ENCODE peak calls at places on chromosomes 12 and 14, in four cellular contexts. B, I, L and V are unnamed samples.

GRCh38 chr14:50397461-50398196 is 948 bp upstream of the CDKL1 start:
- DNase-seq in B (peak), I (no peak), L (no peak), V (peak)

GRCh38 chr12:30622509-30622908 is 73.2 kb downstream of the IPO8 start:
- DNase-seq in B (peak), L (peak), I (no peak), V (peak)

GRCh38 chr14:66709292-66709691 is 201.3 kb downstream of the GPHN start:
- DNase-seq in I (no peak), B (peak), L (peak), V (peak)

GRCh38 chr14:101072945-101073597 is 169.5 kb upstream of the RTL1 start:
- DNase-seq in I (no peak), B (peak), L (peak), V (peak)

GRCh38 chr12:30985814-30986452 is 59.4 kb downstream of the TSPAN11 start:
- DNase-seq in I (peak), L (no peak), B (peak), V (peak)

GRCh38 chr12:7131502-7131866 is 1.3 kb downstream of the CLSTN3 start:
- DNase-seq in B (no peak), I (no peak), L (no peak), V (no peak)

GRCh38 chr12:116389990-116390655 is 112.6 kb upstream of the MED13L start:
- DNase-seq in I (no peak), B (peak), L (peak), V (peak)

GRCh38 chr14:34237098-34237497 is 224.9 kb downstream of the SPTSSA start:
- DNase-seq in I (no peak), B (no peak), L (no peak), V (no peak)

GRCh38 chr14:75793806-75794205 is 132.8 kb downstream of the TTLL5 start:
- DNase-seq in I (no peak), L (no peak), B (peak), V (peak)

GRCh38 chr14:90574640-90575131 is 177.9 kb downstream of the CALM1 start:
- DNase-seq in L (no peak), I (peak), B (no peak), V (no peak)

GRCh38 chr14:74514471-74514932 is 20.9 kb downstream of the ISCA2 start:
- DNase-seq in B (peak), I (no peak), L (peak), V (peak)

GRCh38 chr14:94355191-94355794 is 32.2 kb upstream of the SERPINA6 start:
- DNase-seq in B (peak), I (peak), L (peak), V (peak)

GRCh38 chr14:96082420-96083300 is 43.5 kb downstream of the C14orf132 start:
- DNase-seq in B (no peak), L (no peak), I (no peak), V (no peak)

GRCh38 chr14:103000291-103000921 is 56.9 kb downstream of the CDC42BPB start:
- DNase-seq in L (no peak), B (no peak), I (no peak), V (no peak)

GRCh38 chr14:94174622-94175402 is 690 bp downstream of the PPP4R4 start:
- DNase-seq in I (no peak), B (no peak), L (no peak), V (no peak)

GRCh38 chr12:79119796-79120195 is 255.2 kb downstream of the SYT1 start:
- DNase-seq in B (no peak), L (no peak), I (no peak), V (no peak)

GRCh38 chr12:24921251-24922038 is 27.5 kb downstream of the BCAT1 start:
- DNase-seq in B (peak), L (peak), I (no peak), V (peak)

DNA sequence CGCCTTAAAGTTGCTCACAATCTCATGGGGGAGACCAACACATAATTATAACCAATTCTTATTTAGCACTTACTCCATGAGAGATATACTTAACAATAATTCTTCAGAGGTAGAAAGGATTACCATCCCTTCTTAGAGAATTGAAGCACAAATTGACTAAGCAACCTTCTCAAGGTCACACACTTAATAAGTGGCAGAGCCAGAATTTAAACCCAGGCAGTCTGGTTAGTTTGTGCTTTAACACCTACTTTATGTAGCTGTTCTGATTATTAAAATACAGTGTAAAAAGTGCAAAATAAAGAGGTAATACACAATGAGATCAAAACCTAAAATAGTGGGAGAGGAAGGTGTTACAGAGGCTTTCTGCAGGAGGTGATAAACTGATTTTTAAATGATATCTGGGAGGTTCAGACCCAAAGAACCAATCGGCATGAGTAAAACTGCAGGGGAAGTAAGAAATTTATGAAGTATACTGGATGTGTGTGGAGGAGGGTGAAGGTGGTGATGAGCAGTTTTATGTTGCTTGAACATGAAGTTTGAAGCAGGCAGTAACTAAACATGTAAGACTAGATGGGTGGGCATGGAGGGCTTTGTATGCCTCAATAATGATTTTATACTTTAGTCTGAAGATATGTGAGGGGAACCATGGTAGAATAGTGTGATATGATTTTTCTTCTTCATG is 5.7 kb downstream of the ZBTB1 start:
- DNase-seq in I (no peak), L (no peak), B (no peak), V (no peak)
- H3K4me3 ChIP-seq in I (no peak), L (no peak), B (no peak), V (no peak)

DNA sequence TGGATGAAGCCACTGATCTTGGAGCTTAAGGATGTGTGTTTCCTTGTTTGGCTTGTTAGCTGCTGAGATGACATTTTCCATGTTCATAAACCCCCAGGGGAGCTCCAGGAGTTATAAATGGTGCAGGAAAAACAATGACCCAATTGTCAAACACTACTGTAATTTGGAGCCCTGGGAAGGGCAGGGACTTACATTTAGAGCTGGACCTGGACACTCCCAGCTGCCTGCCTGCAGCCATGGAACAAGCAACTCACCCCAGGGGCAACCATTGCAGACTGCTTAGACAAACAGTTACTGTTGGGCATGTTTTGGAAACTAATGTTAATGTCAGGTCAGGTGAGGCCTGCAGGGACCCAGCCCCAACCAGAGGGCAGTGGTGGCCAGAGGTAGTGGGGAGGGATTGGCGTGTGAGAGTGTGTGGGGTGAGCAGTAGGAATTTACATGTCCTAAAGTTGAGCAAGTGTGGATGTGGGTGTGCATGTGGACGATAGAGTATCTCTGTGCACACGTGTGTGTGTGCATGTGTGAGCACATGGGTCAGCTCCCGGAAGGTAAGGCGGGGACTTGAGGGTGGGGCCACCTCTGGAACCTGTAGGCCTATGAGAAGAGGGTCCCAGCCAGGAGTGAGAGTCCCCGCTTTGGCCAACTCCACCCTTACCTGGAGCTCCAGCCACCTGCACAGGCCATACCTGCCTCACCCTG is 86.4 kb upstream of the NOS1 start:
- DNase-seq in L (no peak), B (no peak), I (no peak), V (no peak)
- TF ChIP-seq CTCF in L (no peak), B (no peak), I (no peak), V (no peak)

GRCh38 chr14:60722836-60723217 is 1.3 kb downstream of the SIX4 start:
- DNase-seq in B (peak), I (no peak), L (peak), V (peak)

GRCh38 chr14:60720962-60721330 is 3.2 kb downstream of the SIX4 start:
- DNase-seq in I (no peak), L (no peak), B (no peak), V (peak)

GRCh38 chr14:60721331-60722162 is 2.6 kb downstream of the SIX4 start:
- DNase-seq in I (no peak), L (peak), B (peak), V (peak)

GRCh38 chr14:60722163-60722835 is 1.9 kb downstream of the SIX4 start:
- DNase-seq in L (peak), B (peak), I (no peak), V (peak)

DNA sequence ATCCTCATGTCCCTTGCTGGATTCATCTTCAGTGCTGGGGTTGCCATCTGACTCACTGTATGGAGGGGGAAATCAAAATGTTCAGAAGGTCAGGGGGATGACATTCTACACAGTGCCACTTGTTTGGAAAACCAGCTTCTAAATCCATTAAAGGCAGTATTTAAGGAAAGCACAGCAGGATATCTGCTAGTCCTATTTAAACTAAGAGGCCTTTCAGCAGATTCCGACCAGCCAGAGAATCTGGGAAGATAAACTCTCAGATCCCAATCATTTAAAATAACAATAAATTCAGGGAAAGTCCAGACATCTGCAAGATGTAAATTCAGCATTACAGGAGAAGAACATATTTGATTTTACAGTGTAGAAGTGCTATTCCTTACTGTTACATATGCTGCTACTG is 3.8 kb downstream of the SIX4 start:
- DNase-seq in I (no peak), B (no peak), L (no peak), V (no peak)
- H3K4me3 ChIP-seq in I (no peak), B (peak), L (peak), V (peak)

DNA sequence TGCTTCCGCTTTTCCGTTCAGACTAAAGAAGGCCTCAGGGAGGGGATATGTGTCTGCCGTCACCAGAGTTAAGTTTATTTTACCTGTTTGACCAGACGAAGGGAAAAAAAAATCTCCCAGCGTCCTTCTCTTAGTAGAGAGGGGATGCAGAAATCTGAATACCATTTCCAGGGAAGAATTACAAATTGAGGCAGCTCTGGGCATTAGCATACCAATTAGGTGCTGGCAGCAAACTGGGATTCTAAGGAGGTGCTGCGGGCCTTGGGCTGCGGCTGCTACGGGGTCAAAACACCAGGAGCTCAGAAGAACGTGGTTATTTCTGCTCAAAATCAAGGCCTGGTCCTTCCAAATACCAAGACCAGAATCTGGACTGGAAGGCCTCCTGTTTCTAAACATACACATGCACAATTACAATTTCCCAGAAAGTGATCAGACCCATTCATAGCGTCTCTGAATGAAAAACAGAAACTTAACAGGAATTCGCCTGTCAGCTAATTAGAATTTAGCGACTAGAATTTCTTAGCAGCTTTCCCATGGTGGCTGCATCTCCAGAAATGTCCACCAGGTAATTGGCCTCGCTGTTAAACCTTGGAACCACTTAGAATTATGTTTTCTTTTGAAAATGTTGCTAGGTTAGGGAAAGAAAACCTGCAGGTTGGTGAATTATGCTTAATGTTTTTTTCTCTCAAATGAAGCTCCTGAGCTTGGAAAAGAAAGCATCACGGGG is 617.0 kb downstream of the VRK1 start:
- DNase-seq in B (no peak), I (no peak), L (no peak), V (no peak)
- TF ChIP-seq CTCF in B (no peak), I (no peak), L (no peak), V (no peak)

DNA sequence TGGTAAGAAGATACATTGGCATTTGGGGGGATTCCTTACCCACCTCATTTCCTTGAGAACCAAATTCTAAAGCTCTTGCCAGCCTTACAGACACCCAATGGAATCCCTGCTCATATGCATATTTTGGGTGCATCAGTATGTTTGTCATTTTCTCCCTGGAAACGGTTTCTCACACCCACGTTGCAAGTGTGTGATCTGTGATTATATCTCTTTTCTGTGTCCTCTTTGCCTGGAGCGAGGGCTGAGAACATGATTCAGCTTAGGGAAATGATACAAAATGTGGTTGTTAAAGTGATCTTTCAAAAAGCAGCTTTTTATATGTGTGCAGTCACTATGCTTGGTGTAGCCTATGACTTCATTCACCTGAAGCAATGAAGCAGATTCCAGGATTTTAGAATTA is 52.0 kb downstream of the KCNMB4 start:
- DNase-seq in B (no peak), L (peak), I (no peak), V (no peak)
- H3K4me3 ChIP-seq in B (no peak), L (no peak), I (no peak), V (no peak)

GRCh38 chr12:118448341-118448740 is 72.0 kb downstream of the SUDS3 start:
- DNase-seq in L (no peak), B (no peak), I (peak), V (no peak)

GRCh38 chr12:118446247-118446646 is 69.9 kb downstream of the SUDS3 start:
- DNase-seq in L (no peak), I (no peak), B (no peak), V (no peak)

DNA sequence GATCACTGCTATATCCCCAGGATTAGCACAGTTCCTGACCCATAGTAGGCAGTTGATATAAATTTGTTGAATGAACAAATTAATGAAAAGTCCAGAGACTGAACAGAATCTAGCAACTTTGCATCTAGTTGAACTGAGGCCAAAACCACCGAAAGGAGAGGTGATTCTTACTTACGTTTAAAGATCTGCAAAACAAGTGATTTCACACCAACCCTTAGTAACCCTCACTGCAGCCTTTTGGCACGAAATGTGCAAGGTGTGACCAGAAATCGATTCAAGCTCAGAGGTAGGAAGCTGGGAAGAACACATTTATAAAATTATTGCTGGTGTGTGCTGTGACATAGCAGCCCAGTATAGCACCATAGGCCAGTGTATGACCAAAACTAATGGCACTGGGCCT is 70.8 kb downstream of the SUDS3 start:
- DNase-seq in I (no peak), L (no peak), B (no peak), V (no peak)
- TF ChIP-seq CTCF in I (no peak), L (no peak), B (no peak), V (no peak)

GRCh38 chr12:22413592-22413991 is 79.1 kb upstream of the ST8SIA1 start:
- DNase-seq in I (no peak), L (no peak), B (no peak), V (no peak)

GRCh38 chr12:22414742-22415141 is 80.2 kb upstream of the ST8SIA1 start:
- DNase-seq in L (no peak), B (no peak), I (no peak), V (no peak)

GRCh38 chr12:22412581-22412980 is 78.1 kb upstream of the ST8SIA1 start:
- DNase-seq in L (no peak), B (no peak), I (no peak), V (no peak)

GRCh38 chr12:22415342-22416309 is 81.1 kb upstream of the ST8SIA1 start:
- DNase-seq in B (peak), I (no peak), L (peak), V (peak)

GRCh38 chr12:22416831-22417230 is 82.3 kb upstream of the ST8SIA1 start:
- DNase-seq in B (no peak), L (no peak), I (no peak), V (no peak)
- H3K4me3 ChIP-seq in B (no peak), L (no peak), I (no peak), V (no peak)

DNA sequence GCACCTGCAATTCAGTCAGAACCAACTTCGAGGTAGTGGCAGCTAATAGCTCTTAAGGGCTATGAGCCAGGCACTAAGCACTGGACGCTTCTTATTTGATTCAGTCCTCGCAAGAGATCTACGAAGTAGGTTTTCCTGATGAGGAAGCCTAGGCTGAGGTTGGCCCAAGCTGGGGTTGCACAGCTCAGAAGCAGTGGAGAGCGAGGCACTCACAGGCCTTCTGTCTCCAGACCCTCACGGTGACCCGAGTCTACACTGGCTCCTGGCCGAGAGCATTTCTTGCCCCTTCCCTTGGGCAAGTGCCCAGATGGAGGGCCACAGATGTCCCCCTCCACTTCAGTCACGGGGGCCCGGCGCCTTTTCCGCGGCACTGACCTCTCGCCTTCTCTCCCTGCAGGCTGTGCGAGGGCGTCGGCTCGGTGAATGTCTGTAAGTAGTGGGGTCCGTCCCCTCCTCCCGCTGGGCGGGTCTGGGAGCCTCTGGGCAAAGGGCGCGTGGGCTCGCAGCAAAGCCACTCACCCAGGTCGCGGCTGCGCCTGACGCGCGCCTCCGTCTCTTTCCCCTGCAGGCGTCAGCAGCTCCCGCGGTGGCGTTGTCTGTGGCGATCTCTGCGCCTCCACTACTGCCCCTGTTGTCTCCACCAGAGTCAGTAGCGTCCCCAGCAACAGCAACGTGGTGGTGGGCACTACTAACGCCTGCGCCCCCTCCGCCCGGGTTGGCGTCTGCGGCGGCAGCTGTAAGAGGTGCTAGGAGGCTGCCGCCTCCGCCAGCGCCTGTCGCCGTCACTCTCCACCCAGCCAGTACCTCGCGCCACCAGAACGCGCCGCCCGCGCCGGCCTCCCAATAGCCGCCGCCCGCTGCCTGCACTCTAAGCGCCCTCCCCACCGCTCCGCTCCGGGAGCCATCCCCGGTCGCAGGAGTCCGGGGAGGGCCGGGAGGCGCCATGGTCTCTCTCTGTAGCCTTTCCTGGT is 13.1 kb downstream of the KRT83 start:
- DNase-seq in B (peak), L (peak), I (peak), V (peak)
- TF ChIP-seq CTCF in B (no peak), L (no peak), I (peak), V (peak)

GRCh38 chr12:122012184-122012583 is 9.5 kb upstream of the BCL7A start:
- DNase-seq in L (no peak), I (no peak), B (no peak), V (no peak)

GRCh38 chr12:122018457-122018856 is 3.2 kb upstream of the BCL7A start:
- DNase-seq in B (no peak), I (no peak), L (no peak), V (no peak)

GRCh38 chr12:122013792-122014590 is 7.7 kb upstream of the BCL7A start:
- DNase-seq in I (no peak), L (no peak), B (no peak), V (no peak)

GRCh38 chr12:122013136-122013535 is 8.5 kb upstream of the BCL7A start:
- DNase-seq in I (no peak), L (no peak), B (no peak), V (no peak)

DNA sequence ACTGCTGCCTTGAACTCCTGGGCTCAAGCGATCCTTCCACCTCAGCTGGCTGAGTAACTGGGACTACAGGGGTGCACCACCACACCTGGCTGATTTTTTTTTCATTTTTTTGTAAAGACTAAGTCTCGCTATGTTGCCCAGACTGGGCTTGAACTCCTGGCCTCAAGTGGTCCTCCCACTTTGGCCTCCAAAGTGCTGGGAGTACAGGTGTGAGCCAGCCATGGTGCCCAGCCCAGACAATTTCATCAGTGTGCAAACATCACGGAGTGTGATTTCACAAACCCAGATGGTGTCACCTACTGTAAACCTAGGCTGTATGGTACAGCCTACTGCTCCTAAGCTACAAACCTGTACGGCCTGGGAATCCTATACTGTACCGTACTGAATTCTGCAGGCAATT is 6.9 kb upstream of the BCL7A start:
- DNase-seq in L (no peak), I (no peak), B (no peak), V (no peak)
- H3K4me3 ChIP-seq in L (no peak), I (no peak), B (no peak), V (no peak)